ENCODE peak calls at places on chromosomes 11 and 22, in four cellular contexts. D, J, W and C are unnamed samples.

GRCh38 chr11:125603207-125603606 is 10.6 kb downstream of the STT3A start:
- DNase-seq in J (no peak), D (no peak), W (no peak), C (no peak)

GRCh38 chr22:38228873-38229740 is 27.3 kb downstream of the MAFF start:
- DNase-seq in J (peak; percentile 88), D (no peak), W (no peak), C (peak; percentile 70)

GRCh38 chr22:17872491-17872890 is 98.2 kb upstream of the BID start:
- DNase-seq in D (no peak), J (peak; percentile 97), W (no peak), C (no peak)

GRCh38 chr11:1295086-1295485 is 14.3 kb downstream of the TOLLIP start:
- DNase-seq in D (no peak), J (no peak), W (no peak), C (no peak)

GRCh38 chr11:88398372-88399140 is 61.0 kb upstream of the CTSC start:
- DNase-seq in D (no peak), W (no peak), J (peak; percentile 94), C (peak; percentile 87)

GRCh38 chr11:133921026-133921425 is 35.7 kb downstream of the IGSF9B start:
- DNase-seq in W (no peak), D (no peak), J (no peak), C (no peak)

GRCh38 chr22:50415426-50415825 is 59.4 kb downstream of the SBF1 start:
- DNase-seq in W (no peak), J (no peak), D (no peak), C (no peak)

GRCh38 chr22:27105142-27106025 is 448.0 kb downstream of the MIAT start:
- DNase-seq in W (no peak), J (no peak), D (no peak), C (peak; percentile 95)

GRCh38 chr11:88552377-88553029 is 215.0 kb upstream of the CTSC start:
- DNase-seq in J (peak; percentile 55), W (peak; percentile 4), D (peak; percentile 18), C (peak; percentile 43)

GRCh38 chr11:22703561-22703960 is 37.1 kb downstream of the GAS2 start:
- DNase-seq in J (peak; percentile 6), W (no peak), D (no peak), C (no peak)

GRCh38 chr11:83195649-83196048 is 2.1 kb downstream of the ANKRD42 start:
- DNase-seq in D (no peak), W (no peak), J (no peak), C (no peak)

GRCh38 chr11:73240190-73240781 is 22.2 kb downstream of the P2RY2 start:
- DNase-seq in W (peak; percentile 29), J (peak; percentile 25), D (no peak), C (no peak)

GRCh38 chr22:29344137-29344536 is 28.6 kb upstream of the RASL10A start:
- DNase-seq in J (peak; percentile 90), D (no peak), W (no peak), C (peak; percentile 90)

GRCh38 chr11:82718841-82719240 is 14.8 kb downstream of the FAM181B start:
- DNase-seq in W (no peak), J (no peak), D (no peak), C (no peak)

GRCh38 chr11:57310630-57311086 is 14.1 kb downstream of the TNKS1BP1 start:
- DNase-seq in W (no peak), D (no peak), J (no peak), C (no peak)

GRCh38 chr11:102791271-102792036 is 6.5 kb downstream of the MMP1 start:
- DNase-seq in D (no peak), W (no peak), J (peak; percentile 34), C (no peak)

GRCh38 chr22:37848587-37849088 is 581 bp upstream of the EIF3L start:
- DNase-seq in J (peak; percentile 20), W (no peak), D (no peak), C (no peak)

GRCh38 chr11:87778341-87778740 is 396.9 kb downstream of the RAB38 start:
- DNase-seq in D (no peak), W (no peak), J (peak; percentile 86), C (no peak)

GRCh38 chr11:47711816-47712215 is 3.4 kb downstream of the AGBL2 start:
- DNase-seq in J (no peak), D (no peak), W (no peak), C (no peak)

GRCh38 chr11:31641477-31642062 is 132.0 kb downstream of the ELP4 start:
- DNase-seq in W (no peak), D (no peak), J (no peak), C (no peak)

GRCh38 chr11:116224889-116225200 is 547.9 kb downstream of the BUD13 start:
- DNase-seq in W (no peak), D (no peak), J (no peak), C (no peak)

GRCh38 chr11:1053121-1053901 is 16.8 kb upstream of the MUC6 start:
- DNase-seq in J (no peak), W (no peak), D (no peak), C (no peak)

GRCh38 chr22:19522190-19522880 is 1.9 kb downstream of the CLDN5 start:
- DNase-seq in W (no peak), D (no peak), J (no peak), C (no peak)

GRCh38 chr11:124071622-124071948 is 30.5 kb upstream of the OR10G7 start:
- DNase-seq in J (no peak), W (no peak), D (no peak), C (no peak)

GRCh38 chr11:105033344-105033743 is 1.6 kb downstream of the CASP1 start:
- DNase-seq in J (no peak), W (no peak), D (no peak), C (no peak)

GRCh38 chr11:68096962-68097361 is 24.2 kb downstream of the CHKA start:
- DNase-seq in D (no peak), W (no peak), J (no peak), C (no peak)

GRCh38 chr22:40040927-40041326 is 46.2 kb downstream of the FAM83F start:
- DNase-seq in W (no peak), J (peak; percentile 67), D (no peak), C (peak; percentile 47)

GRCh38 chr11:99513368-99513767 is 492.6 kb downstream of the CNTN5 start:
- DNase-seq in J (no peak), D (no peak), W (no peak), C (no peak)

GRCh38 chr11:115408036-115408911 is 95.9 kb downstream of the CADM1 start:
- DNase-seq in J (no peak), D (no peak), W (no peak), C (no peak)

GRCh38 chr11:117071344-117071787 is 26.9 kb downstream of the SIK3 start:
- DNase-seq in W (no peak), J (no peak), D (no peak), C (peak; percentile 32)

GRCh38 chr22:27358096-27358870 is 443.3 kb downstream of the MN1 start:
- DNase-seq in J (no peak), D (no peak), W (no peak), C (no peak)

GRCh38 chr11:111707039-111707690 is 59.0 kb downstream of the PPP2R1B start:
- DNase-seq in D (no peak), W (no peak), J (no peak), C (peak; percentile 77)

GRCh38 chr22:38305481-38306448 is 11.5 kb downstream of the CSNK1E start:
- DNase-seq in W (no peak), J (peak; percentile 63), D (no peak), C (no peak)

GRCh38 chr22:42114721-42115120 is 15.9 kb downstream of the CYP2D6 start:
- DNase-seq in W (no peak), D (no peak), J (no peak), C (peak; percentile 16)

GRCh38 chr22:17727244-17727892 is 46.9 kb downstream of the BID start:
- DNase-seq in W (no peak), D (no peak), J (no peak), C (no peak)

GRCh38 chr22:27512283-27512761 is 289.2 kb downstream of the MN1 start:
- DNase-seq in J (peak; percentile 98), W (no peak), D (no peak), C (peak; percentile 97)

GRCh38 chr11:3124821-3125220 is 40.3 kb downstream of the OSBPL5 start:
- DNase-seq in J (no peak), D (peak; percentile 1), W (no peak), C (no peak)
- H3K27ac ChIP-seq in J (no peak overlapping the region), D (no peak overlapping the region), W (no peak overlapping the region), C (no peak overlapping the region)

GRCh38 chr11:45266693-45267451 is 19.3 kb downstream of the SYT13 start:
- DNase-seq in W (no peak), J (no peak), D (no peak), C (no peak)
- TF ChIP-seq CTCF in W (no peak), J (peak; percentile 35), D (no peak), C (peak; percentile 50)

GRCh38 chr11:78564037-78564888 is 10.4 kb downstream of the NARS2 start:
- DNase-seq in J (peak; percentile 42), W (peak; percentile 54), D (no peak), C (peak; percentile 78)

GRCh38 chr11:78562398-78562797 is 12.3 kb downstream of the NARS2 start:
- DNase-seq in W (no peak), D (no peak), J (no peak), C (no peak)

GRCh38 chr11:78570031-78570430 is 4.6 kb downstream of the NARS2 start:
- DNase-seq in D (no peak), W (no peak), J (no peak), C (no peak)

GRCh38 chr11:78564889-78565467 is 9.7 kb downstream of the NARS2 start:
- DNase-seq in J (no peak), D (no peak), W (peak; percentile 48), C (no peak)

GRCh38 chr11:78567209-78567608 is 7.5 kb downstream of the NARS2 start:
- DNase-seq in J (peak; percentile 45), W (no peak), D (no peak), C (peak; percentile 46)
- H3K27ac ChIP-seq in J (no peak overlapping the region), W (no peak overlapping the region), D (no peak overlapping the region), C (no peak overlapping the region)

GRCh38 chr11:121323208-121323607 is 30.6 kb downstream of the SC5D start:
- DNase-seq in J (no peak), W (no peak), D (no peak), C (no peak)
- TF ChIP-seq CTCF in J (peak; percentile 11), W (no peak), D (no peak), C (peak; percentile 6)

GRCh38 chr11:63683133-63683991 is 2.1 kb downstream of the RTN3 start:
- DNase-seq in W (no peak), D (no peak), J (no peak), C (no peak)

GRCh38 chr11:63681208-63682044 is at the start of gene RTN3:
- DNase-seq in W (peak; percentile 96), D (peak; percentile 96), J (peak; percentile 98), C (peak; percentile 96)

GRCh38 chr11:63682045-63682915 is 980 bp downstream of the RTN3 start:
- DNase-seq in W (no peak), D (no peak), J (peak; percentile 25), C (no peak)

GRCh38 chr11:63687845-63688244 is 6.5 kb downstream of the RTN3 start:
- DNase-seq in W (no peak), D (no peak), J (no peak), C (no peak)

DNA sequence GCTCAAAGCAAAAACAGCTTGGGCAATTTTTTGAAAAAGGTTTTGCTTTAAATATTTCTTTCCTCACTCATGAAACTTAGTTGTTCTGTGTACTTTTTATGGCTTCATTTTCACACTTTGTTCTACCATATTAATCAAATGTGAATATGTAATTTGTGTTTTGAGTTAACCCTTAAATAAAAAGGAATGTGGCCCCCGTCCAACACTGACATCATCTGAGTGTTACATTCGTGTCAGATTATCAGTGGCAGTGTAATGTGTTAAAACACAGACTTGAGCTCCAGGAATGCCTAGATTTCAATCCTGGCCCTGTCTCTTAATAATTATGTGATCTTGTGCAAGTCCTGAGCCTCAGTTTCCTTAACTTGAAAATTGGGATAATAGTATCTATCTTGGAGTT is 5.6 kb downstream of the RTN3 start:
- DNase-seq in J (no peak), W (no peak), D (no peak), C (no peak)
- H3K27ac ChIP-seq in J (no peak overlapping the region), W (no peak overlapping the region), D (no peak overlapping the region), C (no peak overlapping the region)